ENCODE peak calls at places on chromosomes 2 and 18, in six cellular contexts. One of them, this sample, is unnamed.

GRCh38 chr2:139201516-139201915 is 421.3 kb upstream of the NXPH2 start:
- DNase-seq in endothelial cell of umbilical vein: no peak
- DNase-seq in stomach: no peak
- DNase-seq in upper lobe of left lung: no peak
- DNase-seq in transverse colon: no peak
- DNase-seq in HepG2: no peak
- DNase-seq in this sample: no peak

GRCh38 chr18:21682276-21683051 is 22.1 kb downstream of the ABHD3 start:
- DNase-seq in HepG2: no peak
- DNase-seq in upper lobe of left lung: no peak
- DNase-seq in transverse colon: no peak
- DNase-seq in endothelial cell of umbilical vein: peak
- DNase-seq in stomach: no peak
- DNase-seq in this sample: no peak

GRCh38 chr2:127226520-127227263 is 6.6 kb upstream of the CYP27C1 start:
- DNase-seq in transverse colon: peak
- DNase-seq in HepG2: peak
- DNase-seq in upper lobe of left lung: peak
- DNase-seq in endothelial cell of umbilical vein: peak
- DNase-seq in stomach: peak
- DNase-seq in this sample: peak

GRCh38 chr2:148338544-148338943 is 306.0 kb upstream of the EPC2 start:
- DNase-seq in transverse colon: no peak
- DNase-seq in upper lobe of left lung: no peak
- DNase-seq in endothelial cell of umbilical vein: peak
- DNase-seq in stomach: no peak
- DNase-seq in HepG2: peak
- DNase-seq in this sample: no peak

GRCh38 chr2:215831296-215831913 is 181.9 kb downstream of the MREG start:
- DNase-seq in HepG2: peak
- DNase-seq in upper lobe of left lung: peak
- DNase-seq in endothelial cell of umbilical vein: peak
- DNase-seq in transverse colon: peak
- DNase-seq in stomach: no peak
- DNase-seq in this sample: no peak

GRCh38 chr2:62266433-62267038 is 70.6 kb downstream of the B3GNT2 start:
- DNase-seq in upper lobe of left lung: no peak
- DNase-seq in stomach: no peak
- DNase-seq in transverse colon: no peak
- DNase-seq in HepG2: no peak
- DNase-seq in endothelial cell of umbilical vein: no peak
- DNase-seq in this sample: no peak

GRCh38 chr2:205700331-205701132 is 18.2 kb downstream of the NRP2 start:
- DNase-seq in transverse colon: peak
- DNase-seq in endothelial cell of umbilical vein: peak
- DNase-seq in HepG2: peak
- DNase-seq in stomach: no peak
- DNase-seq in upper lobe of left lung: peak
- DNase-seq in this sample: no peak

GRCh38 chr2:231807020-231807419 is 20.8 kb downstream of the COPS7B start:
- DNase-seq in upper lobe of left lung: no peak
- DNase-seq in transverse colon: no peak
- DNase-seq in stomach: no peak
- DNase-seq in endothelial cell of umbilical vein: no peak
- DNase-seq in HepG2: no peak
- DNase-seq in this sample: no peak

GRCh38 chr2:128324008-128324896 is 5.6 kb upstream of the HS6ST1 start:
- DNase-seq in endothelial cell of umbilical vein: no peak
- DNase-seq in stomach: peak
- DNase-seq in HepG2: no peak
- DNase-seq in upper lobe of left lung: no peak
- DNase-seq in transverse colon: no peak
- DNase-seq in this sample: no peak

GRCh38 chr2:207903236-207903635 is 122.1 kb downstream of the PLEKHM3 start:
- DNase-seq in HepG2: no peak
- DNase-seq in upper lobe of left lung: no peak
- DNase-seq in transverse colon: no peak
- DNase-seq in stomach: no peak
- DNase-seq in endothelial cell of umbilical vein: no peak
- DNase-seq in this sample: no peak

DNA sequence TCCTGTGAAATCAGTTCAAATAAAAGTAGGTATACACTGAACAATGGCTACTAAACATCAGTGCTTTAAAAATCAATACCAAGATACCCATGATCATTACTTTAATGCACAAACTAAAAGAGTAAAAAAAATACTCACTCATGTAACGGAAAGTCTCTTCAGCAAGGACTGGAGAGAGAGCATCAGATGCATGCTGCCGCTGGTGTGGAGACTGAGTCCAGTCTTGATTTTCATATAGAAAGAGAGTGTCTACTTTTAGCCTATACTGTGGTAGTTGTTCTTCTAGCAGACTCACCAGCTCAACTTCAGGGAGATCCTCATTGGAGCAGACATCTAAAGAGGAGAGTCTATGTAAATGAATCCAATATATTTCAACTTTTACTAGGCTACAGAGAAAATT is 44.0 kb downstream of the TRAK2 start:
- DNase-seq in endothelial cell of umbilical vein: no peak
- DNase-seq in transverse colon: no peak
- DNase-seq in stomach: no peak
- DNase-seq in upper lobe of left lung: no peak
- DNase-seq in HepG2: no peak
- DNase-seq in this sample: no peak
- TF ChIP-seq POLR2AphosphoS5 in endothelial cell of umbilical vein: no peak
- TF ChIP-seq POLR2AphosphoS5 in transverse colon: no peak
- TF ChIP-seq POLR2AphosphoS5 in stomach: no peak
- TF ChIP-seq POLR2AphosphoS5 in upper lobe of left lung: no peak
- TF ChIP-seq POLR2AphosphoS5 in HepG2: no peak
- TF ChIP-seq POLR2AphosphoS5 in this sample: no peak

GRCh38 chr2:65514555-65515195 is 82.3 kb upstream of the SPRED2 start:
- DNase-seq in endothelial cell of umbilical vein: no peak
- DNase-seq in upper lobe of left lung: no peak
- DNase-seq in stomach: no peak
- DNase-seq in HepG2: no peak
- DNase-seq in transverse colon: no peak
- DNase-seq in this sample: no peak

GRCh38 chr2:65512783-65513182 is 80.4 kb upstream of the SPRED2 start:
- DNase-seq in stomach: no peak
- DNase-seq in transverse colon: no peak
- DNase-seq in HepG2: no peak
- DNase-seq in endothelial cell of umbilical vein: no peak
- DNase-seq in upper lobe of left lung: no peak
- DNase-seq in this sample: no peak

GRCh38 chr2:65522922-65523321 is 90.5 kb upstream of the SPRED2 start:
- DNase-seq in HepG2: no peak
- DNase-seq in upper lobe of left lung: no peak
- DNase-seq in transverse colon: no peak
- DNase-seq in stomach: no peak
- DNase-seq in endothelial cell of umbilical vein: no peak
- DNase-seq in this sample: no peak

GRCh38 chr2:65518751-65519150 is 86.4 kb upstream of the SPRED2 start:
- DNase-seq in stomach: no peak
- DNase-seq in endothelial cell of umbilical vein: no peak
- DNase-seq in upper lobe of left lung: no peak
- DNase-seq in transverse colon: no peak
- DNase-seq in HepG2: no peak
- DNase-seq in this sample: no peak
- TF ChIP-seq POLR2A in stomach: no peak
- TF ChIP-seq POLR2A in endothelial cell of umbilical vein: no peak
- TF ChIP-seq POLR2A in upper lobe of left lung: no peak
- TF ChIP-seq POLR2A in transverse colon: no peak
- TF ChIP-seq POLR2A in HepG2: no peak
- TF ChIP-seq POLR2A in this sample: no peak

DNA sequence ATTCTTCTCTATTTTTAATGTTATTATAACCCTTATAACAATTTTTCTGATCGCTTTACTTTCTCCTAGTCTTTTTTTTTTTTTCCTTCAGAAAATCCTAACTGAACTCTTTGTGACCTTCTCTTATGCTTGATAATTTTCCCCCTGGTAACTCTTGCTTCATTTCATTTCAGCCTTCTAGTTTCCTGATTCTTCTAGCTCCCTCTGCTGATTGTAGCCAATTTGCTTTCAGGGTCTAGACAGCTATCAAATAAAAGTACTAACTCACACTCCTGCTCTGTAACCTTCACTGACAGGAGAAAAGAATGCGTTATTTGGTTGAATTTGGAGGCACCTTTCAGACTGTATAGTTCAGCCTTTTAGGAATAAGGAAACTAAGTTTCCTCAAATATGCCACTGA is 99.5 kb downstream of the RBM43 start:
- DNase-seq in transverse colon: no peak
- DNase-seq in HepG2: no peak
- DNase-seq in upper lobe of left lung: no peak
- DNase-seq in stomach: no peak
- DNase-seq in endothelial cell of umbilical vein: peak
- DNase-seq in this sample: no peak
- TF ChIP-seq CTCF in transverse colon: no peak
- TF ChIP-seq CTCF in HepG2: no peak
- TF ChIP-seq CTCF in upper lobe of left lung: no peak
- TF ChIP-seq CTCF in stomach: no peak
- TF ChIP-seq CTCF in endothelial cell of umbilical vein: no peak
- TF ChIP-seq CTCF in this sample: no peak

GRCh38 chr18:8501044-8501443 is 108.2 kb upstream of the RAB12 start:
- DNase-seq in transverse colon: no peak
- DNase-seq in upper lobe of left lung: no peak
- DNase-seq in stomach: no peak
- DNase-seq in endothelial cell of umbilical vein: no peak
- DNase-seq in HepG2: no peak
- DNase-seq in this sample: no peak
- TF ChIP-seq POLR2AphosphoS5 in transverse colon: no peak
- TF ChIP-seq POLR2AphosphoS5 in upper lobe of left lung: no peak
- TF ChIP-seq POLR2AphosphoS5 in stomach: no peak
- TF ChIP-seq POLR2AphosphoS5 in endothelial cell of umbilical vein: no peak
- TF ChIP-seq POLR2AphosphoS5 in HepG2: no peak
- TF ChIP-seq POLR2AphosphoS5 in this sample: no peak

This sample was measured in breast epithelium.